ENCODE peak calls at places on chromosome 13, in four cellular contexts. One of them, this sample, is unnamed.

GRCh38 chr13:106609116-106609515 is 41.2 kb upstream of the ARGLU1 start:
- DNase-seq in CD8-positive, alpha-beta T cell: no peak
- DNase-seq in astrocyte: no peak
- DNase-seq in left ventricle myocardium inferior: no peak
- DNase-seq in this sample: no peak

GRCh38 chr13:28301839-28302238 is 163.5 kb downstream of the PAN3 start:
- DNase-seq in CD8-positive, alpha-beta T cell: no peak
- DNase-seq in astrocyte: no peak
- DNase-seq in left ventricle myocardium inferior: no peak
- DNase-seq in this sample: no peak

GRCh38 chr13:65808061-65808460 is 1422.1 kb downstream of the PCDH9 start:
- DNase-seq in CD8-positive, alpha-beta T cell: no peak
- DNase-seq in astrocyte: peak
- DNase-seq in left ventricle myocardium inferior: no peak
- DNase-seq in this sample: peak

GRCh38 chr13:113558461-113558860 is 26.1 kb upstream of the TFDP1 start:
- DNase-seq in CD8-positive, alpha-beta T cell: no peak
- DNase-seq in astrocyte: no peak
- DNase-seq in left ventricle myocardium inferior: no peak
- DNase-seq in this sample: no peak

GRCh38 chr13:61110804-61111203 is 304.8 kb downstream of the PCDH20 start:
- DNase-seq in CD8-positive, alpha-beta T cell: no peak
- DNase-seq in astrocyte: no peak
- DNase-seq in left ventricle myocardium inferior: no peak
- DNase-seq in this sample: no peak

GRCh38 chr13:23044906-23045305 is 135.9 kb upstream of the SGCG start:
- DNase-seq in CD8-positive, alpha-beta T cell: no peak
- DNase-seq in astrocyte: no peak
- DNase-seq in left ventricle myocardium inferior: no peak
- DNase-seq in this sample: no peak

GRCh38 chr13:98370806-98371553 is 193.9 kb upstream of the RNF113B start:
- DNase-seq in CD8-positive, alpha-beta T cell: no peak
- DNase-seq in astrocyte: peak
- DNase-seq in left ventricle myocardium inferior: peak
- DNase-seq in this sample: peak

GRCh38 chr13:109180905-109181425 is 551.6 kb downstream of the MYO16 start:
- DNase-seq in CD8-positive, alpha-beta T cell: no peak
- DNase-seq in astrocyte: peak
- DNase-seq in left ventricle myocardium inferior: no peak
- DNase-seq in this sample: peak

GRCh38 chr13:20195846-20196245 is 3.1 kb upstream of the GJB2 start:
- DNase-seq in CD8-positive, alpha-beta T cell: no peak
- DNase-seq in astrocyte: no peak
- DNase-seq in left ventricle myocardium inferior: no peak
- DNase-seq in this sample: no peak

GRCh38 chr13:79354285-79354684 is 51.8 kb downstream of the RBM26 start:
- DNase-seq in CD8-positive, alpha-beta T cell: no peak
- DNase-seq in astrocyte: no peak
- DNase-seq in left ventricle myocardium inferior: no peak
- DNase-seq in this sample: no peak

GRCh38 chr13:111597041-111598017 is 276.9 kb downstream of the TEX29 start:
- DNase-seq in CD8-positive, alpha-beta T cell: no peak
- DNase-seq in astrocyte: no peak
- DNase-seq in left ventricle myocardium inferior: no peak
- DNase-seq in this sample: no peak

GRCh38 chr13:105806335-105806920 is 729.0 kb downstream of the EFNB2 start:
- DNase-seq in CD8-positive, alpha-beta T cell: no peak
- DNase-seq in astrocyte: peak
- DNase-seq in left ventricle myocardium inferior: no peak
- DNase-seq in this sample: peak

GRCh38 chr13:109818891-109819290 is 32.5 kb upstream of the IRS2 start:
- DNase-seq in CD8-positive, alpha-beta T cell: no peak
- DNase-seq in astrocyte: peak
- DNase-seq in left ventricle myocardium inferior: no peak
- DNase-seq in this sample: no peak

GRCh38 chr13:50228527-50228926 is 213.3 kb downstream of the KCNRG start:
- DNase-seq in CD8-positive, alpha-beta T cell: no peak
- DNase-seq in astrocyte: no peak
- DNase-seq in left ventricle myocardium inferior: no peak
- DNase-seq in this sample: no peak

GRCh38 chr13:112880976-112881540 is 88.0 kb upstream of the MCF2L start:
- DNase-seq in CD8-positive, alpha-beta T cell: no peak
- DNase-seq in astrocyte: no peak
- DNase-seq in left ventricle myocardium inferior: no peak
- DNase-seq in this sample: no peak

GRCh38 chr13:113637262-113638160 is 20.5 kb downstream of the ATP4B start:
- DNase-seq in CD8-positive, alpha-beta T cell: no peak
- DNase-seq in astrocyte: no peak
- DNase-seq in left ventricle myocardium inferior: peak
- DNase-seq in this sample: no peak

GRCh38 chr13:110134801-110135200 is 172.2 kb downstream of the COL4A1 start:
- DNase-seq in CD8-positive, alpha-beta T cell: no peak
- DNase-seq in astrocyte: no peak
- DNase-seq in left ventricle myocardium inferior: no peak
- DNase-seq in this sample: peak

GRCh38 chr13:43664700-43665191 is 122.0 kb downstream of the ENOX1 start:
- DNase-seq in CD8-positive, alpha-beta T cell: no peak
- DNase-seq in astrocyte: peak
- DNase-seq in left ventricle myocardium inferior: peak
- DNase-seq in this sample: peak

GRCh38 chr13:43003010-43003409 is 11.0 kb upstream of the EPSTI1 start:
- DNase-seq in CD8-positive, alpha-beta T cell: no peak
- DNase-seq in astrocyte: no peak
- DNase-seq in left ventricle myocardium inferior: no peak
- DNase-seq in this sample: no peak

GRCh38 chr13:43397110-43397509 is 373.7 kb downstream of the DNAJC15 start:
- DNase-seq in CD8-positive, alpha-beta T cell: no peak
- DNase-seq in astrocyte: peak
- DNase-seq in left ventricle myocardium inferior: no peak
- DNase-seq in this sample: peak

GRCh38 chr13:39531646-39532045 is 71.3 kb downstream of the LHFPL6 start:
- DNase-seq in CD8-positive, alpha-beta T cell: no peak
- DNase-seq in astrocyte: peak
- DNase-seq in left ventricle myocardium inferior: no peak
- DNase-seq in this sample: peak

GRCh38 chr13:28128926-28129325 is 9.4 kb upstream of the PAN3 start:
- DNase-seq in CD8-positive, alpha-beta T cell: no peak
- DNase-seq in astrocyte: no peak
- DNase-seq in left ventricle myocardium inferior: no peak
- DNase-seq in this sample: no peak

GRCh38 chr13:112441779-112442310 is 65.7 kb downstream of the SPACA7 start:
- DNase-seq in CD8-positive, alpha-beta T cell: no peak
- DNase-seq in astrocyte: no peak
- DNase-seq in left ventricle myocardium inferior: no peak
- DNase-seq in this sample: no peak

GRCh38 chr13:102555914-102556553 is 40.8 kb upstream of the TPP2 start:
- DNase-seq in CD8-positive, alpha-beta T cell: no peak
- DNase-seq in astrocyte: peak
- DNase-seq in left ventricle myocardium inferior: no peak
- DNase-seq in this sample: peak

GRCh38 chr13:30880756-30881155 is 25.3 kb upstream of the MEDAG start:
- DNase-seq in CD8-positive, alpha-beta T cell: no peak
- DNase-seq in astrocyte: peak
- DNase-seq in left ventricle myocardium inferior: no peak
- DNase-seq in this sample: peak

GRCh38 chr13:108527849-108528248 is 101.6 kb upstream of the MYO16 start:
- DNase-seq in CD8-positive, alpha-beta T cell: no peak
- DNase-seq in astrocyte: no peak
- DNase-seq in left ventricle myocardium inferior: no peak
- DNase-seq in this sample: no peak

GRCh38 chr13:111187879-111188643 is 73.0 kb downstream of the ARHGEF7 start:
- DNase-seq in CD8-positive, alpha-beta T cell: no peak
- DNase-seq in astrocyte: peak
- DNase-seq in left ventricle myocardium inferior: no peak
- DNase-seq in this sample: peak

GRCh38 chr13:29065142-29065541 is 245.0 kb downstream of the MTUS2 start:
- DNase-seq in CD8-positive, alpha-beta T cell: no peak
- DNase-seq in astrocyte: no peak
- DNase-seq in left ventricle myocardium inferior: no peak
- DNase-seq in this sample: no peak

GRCh38 chr13:92175330-92175729 is 776.9 kb downstream of the GPC5 start:
- DNase-seq in CD8-positive, alpha-beta T cell: no peak
- DNase-seq in astrocyte: peak
- DNase-seq in left ventricle myocardium inferior: no peak
- DNase-seq in this sample: peak

GRCh38 chr13:26557393-26558073 is at the start of gene WASF3:
- DNase-seq in CD8-positive, alpha-beta T cell: no peak
- DNase-seq in astrocyte: peak
- DNase-seq in left ventricle myocardium inferior: peak
- DNase-seq in this sample: peak

GRCh38 chr13:48151343-48151742 is 56.4 kb upstream of the MED4 start:
- DNase-seq in CD8-positive, alpha-beta T cell: no peak
- DNase-seq in astrocyte: no peak
- DNase-seq in left ventricle myocardium inferior: no peak
- DNase-seq in this sample: no peak

DNA sequence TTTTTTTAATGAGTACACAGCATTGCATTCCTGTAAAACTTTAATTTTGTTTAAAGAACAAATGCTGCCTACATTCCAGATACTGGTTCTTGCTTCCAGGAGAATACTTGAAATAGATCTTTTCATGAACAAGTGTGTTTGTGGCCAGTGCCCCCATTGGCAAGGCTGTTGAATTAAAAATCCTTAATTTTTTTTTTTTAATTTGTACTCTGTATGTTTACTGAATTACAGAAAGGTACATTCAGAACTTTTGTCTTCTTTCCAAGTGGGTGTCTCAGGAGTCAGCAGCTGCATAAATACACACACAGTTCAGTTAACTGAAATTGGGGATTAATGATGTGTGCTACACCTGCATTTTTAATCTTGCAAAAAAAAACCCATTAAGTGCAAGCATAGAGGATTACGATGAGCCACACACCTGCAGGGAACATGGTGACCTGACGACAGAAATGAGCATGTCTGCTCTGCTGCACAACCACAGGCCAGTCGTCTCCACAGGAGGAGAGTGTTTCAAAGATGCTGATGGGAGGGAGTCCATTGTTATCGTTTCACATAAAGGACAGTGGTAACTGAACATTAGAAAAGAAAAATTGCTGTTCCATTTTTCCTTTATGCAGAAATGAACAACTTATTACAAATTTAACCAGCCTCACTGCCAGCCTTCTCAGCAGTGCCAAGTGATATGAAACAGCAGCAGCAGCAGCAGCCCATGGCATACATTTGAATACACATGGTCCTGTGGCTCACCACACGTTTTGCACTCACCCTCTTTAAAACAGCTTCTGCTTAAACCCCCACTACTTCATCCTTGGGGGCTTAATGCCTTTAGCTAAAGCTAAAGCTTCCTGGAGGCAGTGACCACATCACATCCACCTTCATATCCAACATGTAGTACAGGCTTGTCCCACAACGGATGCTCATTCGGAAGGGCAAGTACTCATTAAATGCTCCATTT is 72.3 kb upstream of the RFC3 start:
- DNase-seq in CD8-positive, alpha-beta T cell: no peak
- DNase-seq in astrocyte: no peak
- DNase-seq in left ventricle myocardium inferior: no peak
- DNase-seq in this sample: no peak
- H3K4me3 ChIP-seq in CD8-positive, alpha-beta T cell: no peak
- H3K4me3 ChIP-seq in astrocyte: no peak
- H3K4me3 ChIP-seq in left ventricle myocardium inferior: no peak
- H3K4me3 ChIP-seq in this sample: no peak

GRCh38 chr13:74795526-74795925 is 661.3 kb upstream of the KLF12 start:
- DNase-seq in CD8-positive, alpha-beta T cell: no peak
- DNase-seq in astrocyte: no peak
- DNase-seq in left ventricle myocardium inferior: no peak
- DNase-seq in this sample: no peak

GRCh38 chr13:74794147-74794546 is 659.9 kb upstream of the KLF12 start:
- DNase-seq in CD8-positive, alpha-beta T cell: no peak
- DNase-seq in astrocyte: no peak
- DNase-seq in left ventricle myocardium inferior: no peak
- DNase-seq in this sample: no peak

GRCh38 chr13:74794582-74794981 is 660.4 kb upstream of the KLF12 start:
- DNase-seq in CD8-positive, alpha-beta T cell: no peak
- DNase-seq in astrocyte: no peak
- DNase-seq in left ventricle myocardium inferior: no peak
- DNase-seq in this sample: peak

GRCh38 chr13:74796126-74796643 is 662.0 kb upstream of the KLF12 start:
- DNase-seq in CD8-positive, alpha-beta T cell: no peak
- DNase-seq in astrocyte: no peak
- DNase-seq in left ventricle myocardium inferior: no peak
- DNase-seq in this sample: no peak
- TF ChIP-seq CTCF in CD8-positive, alpha-beta T cell: no peak
- TF ChIP-seq CTCF in astrocyte: no peak
- TF ChIP-seq CTCF in left ventricle myocardium inferior: no peak
- TF ChIP-seq CTCF in this sample: no peak

DNA sequence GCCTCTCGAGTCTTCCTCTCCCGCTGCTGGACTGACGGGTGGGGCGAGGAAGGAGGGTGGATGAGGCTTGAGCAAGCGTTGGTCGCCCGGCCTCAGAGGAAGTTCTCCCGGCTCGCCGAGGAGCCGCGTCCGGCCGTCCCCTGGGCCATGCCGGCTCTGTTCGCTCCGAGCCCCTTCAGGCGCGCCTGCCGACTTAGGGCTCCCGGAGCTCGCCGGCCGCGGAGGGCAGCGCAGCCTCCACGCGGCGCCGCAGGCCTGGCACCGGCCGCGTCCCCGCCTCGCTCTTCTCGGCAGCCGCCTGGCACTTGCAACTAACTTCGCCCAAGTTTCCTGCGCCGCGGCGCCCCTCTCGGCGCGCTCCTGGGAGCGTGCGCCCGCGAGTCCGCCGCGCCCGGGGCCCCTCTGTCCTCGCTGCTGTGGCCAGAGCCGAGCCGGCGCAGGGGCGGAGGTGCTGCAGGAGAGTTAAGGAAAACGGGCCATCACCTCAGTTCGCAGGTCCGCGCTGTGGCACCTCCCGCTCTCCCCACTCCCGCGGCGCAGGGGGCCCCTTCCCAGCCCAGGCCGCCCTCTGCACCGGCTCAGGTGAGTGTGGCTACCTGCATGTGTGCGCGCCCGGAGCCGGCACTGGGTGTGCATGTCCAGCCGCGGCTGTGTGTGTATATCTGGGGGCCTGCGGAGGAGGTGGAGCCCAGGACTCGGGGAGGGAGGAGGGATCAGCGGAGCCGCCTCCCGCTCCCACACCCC is 639 bp upstream of the SOX21 start:
- DNase-seq in CD8-positive, alpha-beta T cell: no peak
- DNase-seq in astrocyte: peak
- DNase-seq in left ventricle myocardium inferior: no peak
- DNase-seq in this sample: peak
- H3K4me3 ChIP-seq in CD8-positive, alpha-beta T cell: no peak
- H3K4me3 ChIP-seq in astrocyte: peak
- H3K4me3 ChIP-seq in left ventricle myocardium inferior: peak
- H3K4me3 ChIP-seq in this sample: no peak

GRCh38 chr13:37769078-37769477 is 100.5 kb downstream of the TRPC4 start:
- DNase-seq in CD8-positive, alpha-beta T cell: no peak
- DNase-seq in astrocyte: no peak
- DNase-seq in left ventricle myocardium inferior: no peak
- DNase-seq in this sample: no peak
- TF ChIP-seq CTCF in CD8-positive, alpha-beta T cell: no peak
- TF ChIP-seq CTCF in astrocyte: no peak
- TF ChIP-seq CTCF in left ventricle myocardium inferior: peak
- TF ChIP-seq CTCF in this sample: peak

This sample was measured in choroid plexus epithelial cell.